ENCODE peak calls at places on chromosomes 6 and 20, in eight cellular contexts. I is spleen; T is mammary epithelial cell; B is fibroblast of lung; M is naive thymus-derived CD4-positive, alpha-beta T cell; R is CD4-positive, alpha-beta T cell; S is RWPE1; J is IMR-90. L is an unnamed sample.
A peak's percentile ranks its signal among the peaks of the same experiment; 100 is the strongest.

GRCh38 chr20:341682-342081 is 5.2 kb upstream of the NRSN2 start:
- DNase-seq in I (no peak), T (peak; percentile 94), B (peak; percentile 87), M (no peak), R (no peak), S (peak; percentile 85), J (peak; percentile 89), L (no peak)

GRCh38 chr6:119297049-119297448 is 52.5 kb downstream of the MAN1A1 start:
- DNase-seq in I (no peak), T (no peak), B (no peak), M (no peak), R (no peak), S (no peak), J (no peak), L (no peak)

GRCh38 chr20:36823126-36823525 is 49.6 kb upstream of the DSN1 start:
- DNase-seq in I (no peak), T (no peak), B (no peak), M (no peak), R (no peak), S (no peak), J (no peak), L (no peak)

GRCh38 chr6:53032853-53033252 is 32.4 kb upstream of the FBXO9 start:
- DNase-seq in I (no peak), T (no peak), B (peak; percentile 60), M (no peak), R (no peak), S (no peak), J (peak; percentile 67), L (no peak)

GRCh38 chr6:10314163-10314955 is 100.5 kb downstream of the TFAP2A start:
- DNase-seq in I (no peak), T (no peak), B (no peak), M (no peak), R (no peak), S (no peak), J (no peak), L (no peak)

GRCh38 chr6:124867126-124867525 is 95.1 kb upstream of the RNF217 start:
- DNase-seq in I (no peak), T (no peak), B (no peak), M (no peak), R (no peak), S (no peak), J (no peak), L (no peak)

GRCh38 chr20:45359069-45359405 is 3.9 kb upstream of the SYS1 start:
- DNase-seq in I (no peak), T (peak; percentile 44), B (peak; percentile 81), M (no peak), R (no peak), S (no peak), J (peak; percentile 44), L (no peak)

GRCh38 chr6:158008894-158009891 is 27.5 kb downstream of the SYNJ2 start:
- DNase-seq in I (peak; percentile 80), T (peak; percentile 17), B (peak; percentile 66), M (no peak), R (no peak), S (no peak), J (peak; percentile 75), L (peak; percentile 69)

GRCh38 chr6:134175532-134176282 is 123.3 kb upstream of the SLC2A12 start:
- DNase-seq in I (peak; percentile 94), T (peak; percentile 67), B (peak; percentile 80), M (no peak), R (no peak), S (peak; percentile 42), J (peak; percentile 78), L (no peak)

GRCh38 chr20:61835301-61835700 is 230.4 kb downstream of the TAF4 start:
- DNase-seq in I (no peak), T (no peak), B (peak; percentile 10), M (no peak), R (no peak), S (no peak), J (no peak), L (no peak)

GRCh38 chr6:155678361-155678760 is 222.7 kb upstream of the NOX3 start:
- DNase-seq in I (no peak), T (no peak), B (peak; percentile 76), M (no peak), R (no peak), S (no peak), J (peak; percentile 76), L (no peak)

GRCh38 chr20:21228511-21228910 is 74.6 kb upstream of the XRN2 start:
- DNase-seq in I (no peak), T (no peak), B (no peak), M (no peak), R (no peak), S (no peak), J (no peak), L (no peak)

GRCh38 chr6:11607381-11607780 is 69.8 kb downstream of the TMEM170B start:
- DNase-seq in I (no peak), T (no peak), B (peak; percentile 50), M (no peak), R (no peak), S (no peak), J (peak; percentile 31), L (no peak)
- H3K27ac ChIP-seq in I (no peak overlapping the region), T (no peak overlapping the region), B (peak overlapping the region; percentile 52), M (no peak overlapping the region), R (no peak overlapping the region), S (no peak overlapping the region), J (peak overlapping the region; percentile 80), L (no peak overlapping the region)

DNA sequence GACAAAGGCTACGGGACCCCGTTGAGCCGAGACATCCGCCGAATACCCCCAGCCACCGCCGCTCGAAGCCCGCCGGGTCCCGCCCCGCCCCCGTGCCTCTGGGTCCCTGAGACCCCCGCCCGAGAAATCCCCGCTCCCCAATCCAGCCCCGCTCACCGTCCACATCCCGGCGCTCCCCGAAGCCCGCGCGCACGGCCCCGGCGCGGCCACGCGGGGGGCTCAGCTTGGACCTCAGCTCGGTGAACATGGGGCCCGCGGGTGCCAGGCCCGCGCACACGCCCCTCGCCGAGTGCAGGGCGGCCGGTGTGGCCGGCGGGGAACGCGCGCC is 257 bp downstream of the SAMD10 start:
- DNase-seq in I (no peak), T (no peak), B (no peak), M (no peak), R (no peak), S (no peak), J (no peak), L (peak; percentile 42)
- H3K27ac ChIP-seq in I (peak overlapping the region; percentile 92), T (no peak overlapping the region), B (no peak overlapping the region), M (peak overlapping the region; percentile 78), R (peak overlapping the region; percentile 56), S (peak overlapping the region; percentile 95), J (no peak overlapping the region), L (peak overlapping the region; percentile 55)

GRCh38 chr6:14074723-14075503 is 42.7 kb upstream of the CD83 start:
- DNase-seq in I (no peak), T (peak; percentile 58), B (peak; percentile 59), M (no peak), R (no peak), S (peak; percentile 24), J (peak; percentile 44), L (peak; percentile 28)
- H3K27ac ChIP-seq in I (peak overlapping the region; percentile 85), T (peak overlapping the region; percentile 50), B (peak overlapping the region; percentile 41), M (peak overlapping the region; percentile 84), R (peak overlapping the region; percentile 68), S (no peak overlapping the region), J (peak overlapping the region; percentile 7), L (peak overlapping the region; percentile 61)

GRCh38 chr20:59835057-59835447 is 98.4 kb downstream of the SYCP2 start:
- DNase-seq in I (peak; percentile 22), T (no peak), B (peak; percentile 13), M (no peak), R (no peak), S (no peak), J (no peak), L (no peak)
- H3K27ac ChIP-seq in I (no peak overlapping the region), T (no peak overlapping the region), B (no peak overlapping the region), M (no peak overlapping the region), R (no peak overlapping the region), S (peak overlapping the region; percentile 90), J (no peak overlapping the region), L (no peak overlapping the region)

GRCh38 chr6:127341471-127342202 is 1.8 kb downstream of the ECHDC1 start:
- DNase-seq in I (no peak), T (no peak), B (no peak), M (no peak), R (no peak), S (no peak), J (no peak), L (no peak)
- H3K27ac ChIP-seq in I (peak overlapping the region; percentile 90), T (peak overlapping the region; percentile 93), B (no peak overlapping the region), M (no peak overlapping the region), R (no peak overlapping the region), S (no peak overlapping the region), J (no peak overlapping the region), L (peak overlapping the region; percentile 91)

DNA sequence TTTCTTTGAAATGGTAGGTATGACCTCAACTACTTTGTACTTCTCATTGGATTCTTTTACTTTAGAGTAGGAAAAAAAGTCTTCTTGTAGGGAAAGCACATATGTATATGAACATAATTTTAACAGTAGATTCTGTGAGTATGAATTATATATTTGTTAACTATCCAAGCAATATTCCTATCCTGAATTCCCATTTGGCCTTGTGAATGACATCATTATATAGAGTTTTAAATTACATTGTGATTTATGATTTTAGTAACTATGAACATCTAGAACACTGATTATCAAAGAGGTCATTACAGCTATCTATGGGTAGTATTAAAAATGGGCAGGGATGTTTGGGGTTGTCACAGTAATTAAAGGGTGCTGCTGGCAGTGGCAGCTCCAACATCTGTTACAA is 163.9 kb upstream of the TFAP2D start:
- DNase-seq in I (no peak), T (no peak), B (no peak), M (no peak), R (no peak), S (no peak), J (no peak), L (no peak)
- H3K27ac ChIP-seq in I (no peak overlapping the region), T (no peak overlapping the region), B (no peak overlapping the region), M (no peak overlapping the region), R (no peak overlapping the region), S (no peak overlapping the region), J (no peak overlapping the region), L (no peak overlapping the region)

GRCh38 chr6:114063956-114064355 is 93.0 kb upstream of the HDAC2 start:
- DNase-seq in I (no peak), T (no peak), B (peak; percentile 44), M (no peak), R (no peak), S (no peak), J (peak; percentile 38), L (no peak)
- H3K27ac ChIP-seq in I (no peak overlapping the region), T (no peak overlapping the region), B (no peak overlapping the region), M (no peak overlapping the region), R (no peak overlapping the region), S (no peak overlapping the region), J (no peak overlapping the region), L (no peak overlapping the region)

DNA sequence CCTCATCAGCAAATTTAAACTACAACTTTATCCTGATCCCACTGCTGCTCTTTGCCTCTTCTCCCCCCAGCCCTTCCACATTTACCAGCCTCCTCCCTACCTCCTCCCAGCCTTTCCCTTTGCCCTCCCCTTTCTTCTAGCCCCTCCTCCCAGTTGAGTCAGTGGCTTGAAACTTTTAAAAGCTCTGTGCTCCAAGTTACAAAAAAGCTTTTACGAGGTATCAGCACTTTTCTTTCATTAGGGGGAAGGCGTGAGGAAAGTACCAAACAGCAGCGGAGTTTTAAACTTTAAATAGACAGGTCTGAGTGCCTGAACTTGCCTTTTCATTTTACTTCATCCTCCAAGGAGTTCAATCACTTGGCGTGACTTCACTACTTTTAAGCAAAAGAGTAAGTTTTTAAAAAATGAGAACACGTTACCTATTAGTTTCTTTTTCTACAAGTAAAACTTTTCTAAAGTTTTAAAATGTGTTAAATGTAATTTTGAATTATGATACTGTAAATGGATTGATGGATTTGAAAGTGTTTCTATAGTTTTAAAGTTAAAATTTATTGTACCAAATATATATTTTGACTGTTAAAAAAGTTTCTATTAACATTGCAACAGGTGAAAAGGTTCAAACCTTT is at the start of gene GJA1:
- DNase-seq in I (no peak), T (peak; percentile 83), B (peak; percentile 86), M (no peak), R (no peak), S (peak; percentile 62), J (peak; percentile 86), L (no peak)
- H3K27ac ChIP-seq in I (no peak within 1 kb of the TSS), T (peak within 1 kb of the TSS; percentile 96), B (peak within 1 kb of the TSS; percentile 87), M (no peak within 1 kb of the TSS), R (no peak within 1 kb of the TSS), S (peak within 1 kb of the TSS; percentile 80), J (peak within 1 kb of the TSS; percentile 96), L (no peak within 1 kb of the TSS)

GRCh38 chr6:117919775-117920492 is 12.9 kb downstream of the SLC35F1 start:
- DNase-seq in I (peak; percentile 75), T (no peak), B (peak; percentile 3), M (no peak), R (no peak), S (no peak), J (no peak), L (no peak)
- H3K27ac ChIP-seq in I (no peak overlapping the region), T (no peak overlapping the region), B (no peak overlapping the region), M (no peak overlapping the region), R (no peak overlapping the region), S (no peak overlapping the region), J (no peak overlapping the region), L (no peak overlapping the region)

L was measured in DND-41.